ENCODE peak calls at places on chromosomes 2 and 18, in nine cellular contexts. U is gastrocnemius medialis; Y is HTR-8/SVneo; C is HCT116; P is stimulated activated CD4-positive, alpha-beta T cell treated with anti-CD3 and anti-CD28 coated beads, Interleukin-2, amount 100 ng/mL, for 48 hours; L is NCI-H2171 treated with DMSO at 0.1 percent for 48 hours; F is spleen; N is lower lobe of right lung; E is AG08395. D is an unnamed sample.

GRCh38 chr18:58407649-58408407 is 221.1 kb downstream of the ALPK2 start:
- DNase-seq in U (no peak), Y (no peak), C (no peak), P (no peak), L (no peak), F (no peak), N (no peak), E (no peak), D (no peak)

GRCh38 chr2:24819442-24820174 is 26.4 kb downstream of the CENPO start:
- DNase-seq in U (no peak), Y (no peak), C (no peak), P (no peak), L (no peak), F (peak; percentile 67), N (no peak), E (no peak), D (peak; percentile 82)

GRCh38 chr2:46954951-46955571 is 39.5 kb upstream of the MCFD2 start:
- DNase-seq in U (peak; percentile 88), Y (peak; percentile 96), C (no peak), P (no peak), L (no peak), F (no peak), N (no peak), E (peak; percentile 97), D (no peak)

GRCh38 chr2:199488772-199489400 is 31.1 kb upstream of the SATB2 start:
- DNase-seq in U (no peak), Y (peak; percentile 49), C (peak; percentile 60), P (peak; percentile 44), L (no peak), F (no peak), N (no peak), E (peak; percentile 69), D (no peak)

GRCh38 chr2:171893196-171893823 is 734 bp downstream of the SLC25A12 start:
- DNase-seq in U (no peak), Y (no peak), C (no peak), P (no peak), L (no peak), F (no peak), N (no peak), E (peak; percentile 5), D (no peak)

GRCh38 chr2:163465440-163465839 is 270.4 kb downstream of the FIGN start:
- DNase-seq in U (no peak), Y (no peak), C (no peak), P (no peak), L (no peak), F (no peak), N (no peak), E (peak; percentile 2), D (no peak)

GRCh38 chr2:214902273-214902672 is 92.8 kb upstream of the BARD1 start:
- DNase-seq in U (no peak), Y (no peak), C (no peak), P (no peak), L (peak; percentile 70), F (no peak), N (no peak), E (no peak), D (no peak)

GRCh38 chr2:27804146-27804545 is 32.6 kb downstream of the MRPL33 start:
- DNase-seq in U (no peak), Y (no peak), C (no peak), P (no peak), L (no peak), F (no peak), N (no peak), E (peak; percentile 53), D (no peak)

GRCh38 chr2:39416172-39416571 is 20.9 kb downstream of the MAP4K3 start:
- DNase-seq in U (no peak), Y (no peak), C (no peak), P (no peak), L (no peak), F (no peak), N (no peak), E (peak; percentile 48), D (no peak)

GRCh38 chr2:42794271-42795046 is 2.1 kb upstream of the HAAO start:
- DNase-seq in U (no peak), Y (no peak), C (no peak), P (no peak), L (no peak), F (peak; percentile 55), N (no peak), E (peak; percentile 67), D (peak; percentile 87)

GRCh38 chr2:54360055-54360792 is 95.9 kb upstream of the SPTBN1 start:
- DNase-seq in U (no peak), Y (no peak), C (no peak), P (no peak), L (no peak), F (no peak), N (no peak), E (peak; percentile 57), D (no peak)

GRCh38 chr2:237270556-237270955 is 143.4 kb downstream of the COL6A3 start:
- DNase-seq in U (no peak), Y (no peak), C (no peak), P (no peak), L (no peak), F (no peak), N (no peak), E (no peak), D (no peak)

GRCh38 chr2:96537066-96537733 is 648 bp downstream of the ARID5A start:
- DNase-seq in U (peak; percentile 71), Y (peak; percentile 59), C (no peak), P (peak; percentile 73), L (no peak), F (peak; percentile 97), N (peak; percentile 93), E (no peak), D (no peak)

GRCh38 chr2:226578373-226578772 is 221.2 kb downstream of the IRS1 start:
- DNase-seq in U (no peak), Y (no peak), C (no peak), P (no peak), L (no peak), F (no peak), N (no peak), E (no peak), D (no peak)

GRCh38 chr2:3147641-3148530 is 229.7 kb downstream of the EIPR1 start:
- DNase-seq in U (no peak), Y (no peak), C (no peak), P (no peak), L (no peak), F (no peak), N (no peak), E (no peak), D (peak; percentile 80)

GRCh38 chr18:45467307-45467706 is 148.0 kb upstream of the SLC14A2 start:
- DNase-seq in U (no peak), Y (no peak), C (no peak), P (no peak), L (no peak), F (no peak), N (no peak), E (no peak), D (no peak)

GRCh38 chr2:242060212-242060835 is 190.8 kb downstream of the RTP5 start:
- DNase-seq in U (no peak), Y (no peak), C (no peak), P (no peak), L (no peak), F (no peak), N (no peak), E (peak; percentile 76), D (no peak)

GRCh38 chr2:1458432-1458831 is 45.2 kb downstream of the TPO start:
- DNase-seq in U (no peak), Y (no peak), C (no peak), P (no peak), L (no peak), F (no peak), N (no peak), E (no peak), D (no peak)

GRCh38 chr2:121151311-121152109 is 133.5 kb downstream of the TFCP2L1 start:
- DNase-seq in U (no peak), Y (no peak), C (no peak), P (no peak), L (no peak), F (no peak), N (peak; percentile 86), E (no peak), D (peak; percentile 51)

GRCh38 chr2:73156539-73157124 is 43.9 kb upstream of the RAB11FIP5 start:
- DNase-seq in U (peak; percentile 34), Y (peak; percentile 86), C (peak; percentile 31), P (peak; percentile 36), L (peak; percentile 18), F (no peak), N (peak; percentile 60), E (peak; percentile 81), D (no peak)

GRCh38 chr2:172858473-172858745 is 122.8 kb downstream of the RAPGEF4 start:
- DNase-seq in U (no peak), Y (no peak), C (no peak), P (no peak), L (no peak), F (no peak), N (no peak), E (no peak), D (no peak)

GRCh38 chr2:207230261-207231105 is 64.7 kb upstream of the KLF7 start:
- DNase-seq in U (no peak), Y (no peak), C (peak; percentile 26), P (no peak), L (peak; percentile 30), F (no peak), N (no peak), E (no peak), D (no peak)

GRCh38 chr2:235868224-235868623 is 300.0 kb downstream of the GBX2 start:
- DNase-seq in U (peak; percentile 19), Y (no peak), C (no peak), P (no peak), L (no peak), F (no peak), N (no peak), E (no peak), D (no peak)

GRCh38 chr2:180314086-180314485 is 307.0 kb upstream of the CWC22 start:
- DNase-seq in U (no peak), Y (no peak), C (no peak), P (no peak), L (no peak), F (no peak), N (no peak), E (peak; percentile 29), D (no peak)

GRCh38 chr2:222142027-222142426 is 156.8 kb downstream of the PAX3 start:
- DNase-seq in U (no peak), Y (peak; percentile 8), C (no peak), P (no peak), L (peak; percentile 19), F (no peak), N (no peak), E (peak; percentile 42), D (no peak)

GRCh38 chr2:111627256-111627655 is 256.7 kb downstream of the ANAPC1 start:
- DNase-seq in U (no peak), Y (no peak), C (no peak), P (no peak), L (no peak), F (no peak), N (no peak), E (no peak), D (no peak)

GRCh38 chr18:50507120-50507590 is 52.7 kb upstream of the MAPK4 start:
- DNase-seq in U (peak; percentile 33), Y (peak; percentile 15), C (no peak), P (no peak), L (peak; percentile 43), F (no peak), N (no peak), E (no peak), D (no peak)

GRCh38 chr2:9565436-9566153 is 10.0 kb upstream of the ADAM17 start:
- DNase-seq in U (peak; percentile 94), Y (peak; percentile 72), C (peak; percentile 80), P (no peak), L (no peak), F (no peak), N (no peak), E (peak; percentile 91), D (peak; percentile 82)

GRCh38 chr2:147538088-147538487 is 306.7 kb upstream of the ACVR2A start:
- DNase-seq in U (no peak), Y (peak; percentile 7), C (no peak), P (no peak), L (no peak), F (no peak), N (no peak), E (peak; percentile 63), D (no peak)

GRCh38 chr18:22558945-22559385 is 141.2 kb upstream of the CTAGE1 start:
- DNase-seq in U (peak; percentile 15), Y (peak; percentile 41), C (no peak), P (no peak), L (no peak), F (peak; percentile 77), N (peak; percentile 62), E (peak; percentile 42), D (no peak)

GRCh38 chr2:190792956-190793888 is 87.4 kb upstream of the GLS start:
- DNase-seq in U (no peak), Y (no peak), C (no peak), P (no peak), L (no peak), F (no peak), N (no peak), E (no peak), D (no peak)

D was measured in mesenteric fat pad.